ENCODE peak calls at places on chromosomes 13 and 19, in eight cellular contexts. K is activated CD4-positive, alpha-beta T cell treated with anti-CD3 and anti-CD28 coated beads, Interleukin-2, amount 10 ng/mL, durations not matched to agents 7 days and 5 days; L is RWPE1; U is frontal cortex; Z is fibroblast of lung; R is activated T-cell treated with anti-CD3 and anti-CD28 coated beads for 24 hours; D is GM10248; V is nephron progenitor cell. W is an unnamed sample.

GRCh38 chr19:47316513-47316912 is 6.9 kb downstream of the C5AR1 start:
- DNase-seq in L (no peak), Z (no peak), K (no peak), D (no peak), U (no peak), V (no peak), R (no peak), W (no peak)

GRCh38 chr13:99432637-99433542 is 68.4 kb upstream of the TM9SF2 start:
- DNase-seq in R (peak), D (peak), K (peak), V (peak), L (peak), Z (peak), U (peak), W (peak)

GRCh38 chr19:17246681-17247425 is 1.1 kb upstream of the NR2F6 start:
- DNase-seq in V (peak), L (no peak), D (no peak), U (no peak), Z (peak), K (no peak), R (no peak), W (peak)

GRCh38 chr19:35592226-35592625 is 6.3 kb downstream of the PMIS2 start:
- DNase-seq in Z (peak), L (no peak), D (peak), R (no peak), K (peak), V (peak), U (peak), W (peak)

GRCh38 chr19:18502633-18503294 is 19.1 kb downstream of the ELL start:
- DNase-seq in Z (no peak), L (no peak), U (no peak), R (no peak), K (no peak), D (no peak), V (no peak), W (no peak)

GRCh38 chr19:45933759-45934158 is 19.2 kb upstream of the NANOS2 start:
- DNase-seq in L (no peak), R (no peak), V (no peak), D (no peak), U (no peak), Z (no peak), K (no peak), W (no peak)

GRCh38 chr19:15466851-15467733 is 2.7 kb upstream of the RASAL3 start:
- DNase-seq in Z (peak), V (no peak), L (no peak), D (no peak), K (peak), U (no peak), R (peak), W (peak)

GRCh38 chr19:53461866-53462265 is 5.7 kb upstream of the ZNF813 start:
- DNase-seq in R (no peak), L (no peak), Z (no peak), D (no peak), U (no peak), K (no peak), V (no peak), W (peak)

GRCh38 chr13:98279473-98280175 is 102.6 kb upstream of the RNF113B start:
- DNase-seq in K (peak), U (no peak), R (no peak), V (peak), Z (no peak), D (no peak), L (no peak), W (no peak)

GRCh38 chr19:39356647-39357046 is 14.4 kb downstream of the SAMD4B start:
- DNase-seq in K (no peak), V (no peak), U (no peak), Z (no peak), L (no peak), D (no peak), R (no peak), W (no peak)

GRCh38 chr19:9075064-9075964 is 11.5 kb upstream of the OR1M1 start:
- DNase-seq in U (peak), L (peak), R (no peak), K (no peak), D (no peak), Z (peak), V (peak), W (peak)

GRCh38 chr19:52722062-52723005 is 12.5 kb downstream of the ZNF611 start:
- DNase-seq in Z (peak), D (no peak), R (no peak), V (no peak), K (no peak), L (peak), U (no peak), W (peak)

GRCh38 chr19:45768644-45769053 is 403 bp downstream of the SIX5 start:
- DNase-seq in R (no peak), L (peak), K (peak), D (no peak), Z (peak), U (no peak), V (peak), W (peak)

GRCh38 chr19:2424686-2425621 is 2.4 kb downstream of the TIMM13 start:
- DNase-seq in K (no peak), U (peak), Z (peak), L (no peak), D (no peak), V (peak), R (no peak), W (peak)

GRCh38 chr19:52603558-52604207 is 33.6 kb downstream of the ZNF701 start:
- DNase-seq in V (no peak), D (no peak), K (no peak), L (no peak), Z (peak), R (no peak), U (no peak), W (peak)

GRCh38 chr19:33946535-33947323 is 150.1 kb downstream of the KCTD15 start:
- DNase-seq in V (no peak), Z (no peak), U (no peak), L (no peak), D (no peak), R (no peak), K (no peak), W (no peak)

GRCh38 chr13:41222259-41222852 is 28.0 kb upstream of the KBTBD7 start:
- DNase-seq in L (peak), Z (peak), V (peak), R (peak), U (peak), D (peak), K (peak), W (peak)

GRCh38 chr13:80873589-80873988 is 532.7 kb upstream of the SPRY2 start:
- DNase-seq in K (no peak), Z (peak), L (no peak), D (peak), V (no peak), R (no peak), U (no peak), W (peak)

GRCh38 chr13:23799945-23800344 is 89.3 kb downstream of the MIPEP start:
- DNase-seq in V (no peak), K (peak), R (no peak), Z (no peak), U (no peak), D (peak), L (no peak), W (no peak)

GRCh38 chr13:71625694-71626093 is 241.3 kb downstream of the DACH1 start:
- DNase-seq in K (no peak), V (no peak), D (no peak), Z (peak), L (no peak), R (no peak), U (no peak), W (peak)

GRCh38 chr13:46172531-46172991 is 9.4 kb downstream of the LCP1 start:
- DNase-seq in V (no peak), R (no peak), K (peak), L (no peak), U (no peak), Z (no peak), D (no peak), W (peak)

GRCh38 chr13:59354665-59355064 is 809.1 kb downstream of the DIAPH3 start:
- DNase-seq in R (no peak), U (no peak), D (no peak), L (no peak), K (no peak), Z (no peak), V (no peak), W (no peak)

GRCh38 chr13:24670927-24671326 is 9.3 kb upstream of the ATP12A start:
- DNase-seq in D (no peak), V (peak), L (peak), R (no peak), Z (peak), K (no peak), U (no peak), W (peak)